ENCODE peak calls at places on chromosomes 5 and 9, in six cellular contexts. One of them, this sample, is unnamed.

GRCh38 chr5:146789712-146790660 is 88.6 kb downstream of the PPP2R2B start:
- DNase-seq in tibial nerve: no peak
- DNase-seq in stomach: no peak
- DNase-seq in gastrocnemius medialis: no peak
- DNase-seq in right lobe of liver: no peak
- DNase-seq in thyroid gland: no peak
- DNase-seq in this sample: no peak

GRCh38 chr5:154103223-154103622 is 64.5 kb downstream of the MFAP3 start:
- DNase-seq in right lobe of liver: no peak
- DNase-seq in thyroid gland: no peak
- DNase-seq in tibial nerve: no peak
- DNase-seq in gastrocnemius medialis: no peak
- DNase-seq in stomach: no peak
- DNase-seq in this sample: no peak

GRCh38 chr9:16930578-16930977 is 60.1 kb upstream of the BNC2 start:
- DNase-seq in tibial nerve: no peak
- DNase-seq in stomach: no peak
- DNase-seq in gastrocnemius medialis: no peak
- DNase-seq in right lobe of liver: no peak
- DNase-seq in thyroid gland: no peak
- DNase-seq in this sample: no peak

GRCh38 chr5:80463269-80463668 is 24.6 kb upstream of the FAM151B start:
- DNase-seq in thyroid gland: no peak
- DNase-seq in tibial nerve: no peak
- DNase-seq in stomach: no peak
- DNase-seq in right lobe of liver: no peak
- DNase-seq in gastrocnemius medialis: no peak
- DNase-seq in this sample: no peak

GRCh38 chr5:43780586-43780985 is 177.6 kb downstream of the NNT start:
- DNase-seq in stomach: no peak
- DNase-seq in tibial nerve: no peak
- DNase-seq in right lobe of liver: no peak
- DNase-seq in thyroid gland: no peak
- DNase-seq in gastrocnemius medialis: no peak
- DNase-seq in this sample: no peak

GRCh38 chr5:2187156-2187555 is 304.4 kb upstream of the IRX4 start:
- DNase-seq in right lobe of liver: no peak
- DNase-seq in stomach: peak; percentile 13
- DNase-seq in thyroid gland: no peak
- DNase-seq in gastrocnemius medialis: no peak
- DNase-seq in tibial nerve: no peak
- DNase-seq in this sample: peak; percentile 7

GRCh38 chr9:91642771-91643170 is 219.1 kb upstream of the NFIL3 start:
- DNase-seq in tibial nerve: no peak
- DNase-seq in thyroid gland: no peak
- DNase-seq in right lobe of liver: no peak
- DNase-seq in gastrocnemius medialis: no peak
- DNase-seq in stomach: no peak
- DNase-seq in this sample: no peak

GRCh38 chr5:132799392-132799791 is 13.7 kb upstream of the SOWAHA start:
- DNase-seq in stomach: no peak
- DNase-seq in gastrocnemius medialis: no peak
- DNase-seq in right lobe of liver: no peak
- DNase-seq in thyroid gland: no peak
- DNase-seq in tibial nerve: no peak
- DNase-seq in this sample: no peak

GRCh38 chr5:1052641-1053390 is 44.2 kb downstream of the NKD2 start:
- DNase-seq in gastrocnemius medialis: no peak
- DNase-seq in tibial nerve: no peak
- DNase-seq in right lobe of liver: no peak
- DNase-seq in stomach: no peak
- DNase-seq in thyroid gland: no peak
- DNase-seq in this sample: no peak

GRCh38 chr5:40437452-40437861 is 242.3 kb upstream of the PTGER4 start:
- DNase-seq in stomach: no peak
- DNase-seq in tibial nerve: no peak
- DNase-seq in right lobe of liver: no peak
- DNase-seq in gastrocnemius medialis: no peak
- DNase-seq in thyroid gland: no peak
- DNase-seq in this sample: no peak

GRCh38 chr9:7967851-7968250 is 168.3 kb upstream of the DMAC1 start:
- DNase-seq in stomach: no peak
- DNase-seq in thyroid gland: no peak
- DNase-seq in tibial nerve: no peak
- DNase-seq in right lobe of liver: no peak
- DNase-seq in gastrocnemius medialis: no peak
- DNase-seq in this sample: no peak

GRCh38 chr5:124927735-124928134 is 181.3 kb upstream of the ZNF608 start:
- DNase-seq in stomach: no peak
- DNase-seq in tibial nerve: no peak
- DNase-seq in right lobe of liver: no peak
- DNase-seq in thyroid gland: no peak
- DNase-seq in gastrocnemius medialis: no peak
- DNase-seq in this sample: peak; percentile 28

GRCh38 chr5:132807163-132807838 is 5.8 kb upstream of the SOWAHA start:
- DNase-seq in right lobe of liver: peak; percentile 74
- DNase-seq in gastrocnemius medialis: no peak
- DNase-seq in thyroid gland: no peak
- DNase-seq in stomach: peak; percentile 77
- DNase-seq in tibial nerve: no peak
- DNase-seq in this sample: no peak

GRCh38 chr5:83562817-83563557 is 91.4 kb downstream of the VCAN start:
- DNase-seq in thyroid gland: no peak
- DNase-seq in stomach: no peak
- DNase-seq in gastrocnemius medialis: no peak
- DNase-seq in right lobe of liver: no peak
- DNase-seq in tibial nerve: peak; percentile 45
- DNase-seq in this sample: peak; percentile 21

GRCh38 chr5:161546463-161547301 is at the start of gene GABRB2:
- DNase-seq in tibial nerve: peak; percentile 14
- DNase-seq in gastrocnemius medialis: no peak
- DNase-seq in thyroid gland: peak; percentile 62
- DNase-seq in right lobe of liver: no peak
- DNase-seq in stomach: peak; percentile 58
- DNase-seq in this sample: no peak

GRCh38 chr9:73153793-73154227 is 2.1 kb downstream of the ANXA1 start:
- DNase-seq in stomach: no peak
- DNase-seq in thyroid gland: no peak
- DNase-seq in tibial nerve: no peak
- DNase-seq in right lobe of liver: no peak
- DNase-seq in gastrocnemius medialis: no peak
- DNase-seq in this sample: no peak

GRCh38 chr9:137956688-137957385 is 79.3 kb downstream of the CACNA1B start:
- DNase-seq in thyroid gland: peak; percentile 12
- DNase-seq in tibial nerve: no peak
- DNase-seq in right lobe of liver: no peak
- DNase-seq in stomach: no peak
- DNase-seq in gastrocnemius medialis: no peak
- DNase-seq in this sample: no peak

GRCh38 chr5:173243215-173243614 is 8.2 kb upstream of the NKX2-5 start:
- DNase-seq in right lobe of liver: no peak
- DNase-seq in thyroid gland: no peak
- DNase-seq in gastrocnemius medialis: no peak
- DNase-seq in stomach: no peak
- DNase-seq in tibial nerve: no peak
- DNase-seq in this sample: no peak

GRCh38 chr5:140220698-140221064 is 45.7 kb downstream of the CYSTM1 start:
- DNase-seq in thyroid gland: no peak
- DNase-seq in gastrocnemius medialis: peak; percentile 69
- DNase-seq in right lobe of liver: no peak
- DNase-seq in tibial nerve: no peak
- DNase-seq in stomach: no peak
- DNase-seq in this sample: no peak

GRCh38 chr9:130220351-130220750 is 45.2 kb upstream of the HMCN2 start:
- DNase-seq in tibial nerve: no peak
- DNase-seq in stomach: no peak
- DNase-seq in gastrocnemius medialis: no peak
- DNase-seq in thyroid gland: peak; percentile 46
- DNase-seq in right lobe of liver: no peak
- DNase-seq in this sample: no peak

GRCh38 chr9:69186841-69187611 is 12.9 kb downstream of the TJP2 start:
- DNase-seq in right lobe of liver: no peak
- DNase-seq in stomach: no peak
- DNase-seq in thyroid gland: no peak
- DNase-seq in gastrocnemius medialis: no peak
- DNase-seq in tibial nerve: no peak
- DNase-seq in this sample: no peak

GRCh38 chr5:102629827-102630605 is 125.1 kb upstream of the PAM start:
- DNase-seq in right lobe of liver: no peak
- DNase-seq in tibial nerve: no peak
- DNase-seq in stomach: no peak
- DNase-seq in thyroid gland: no peak
- DNase-seq in gastrocnemius medialis: no peak
- DNase-seq in this sample: no peak

GRCh38 chr5:7047862-7048261 is 334.6 kb downstream of the TENT4A start:
- DNase-seq in tibial nerve: no peak
- DNase-seq in thyroid gland: no peak
- DNase-seq in gastrocnemius medialis: no peak
- DNase-seq in right lobe of liver: peak; percentile 77
- DNase-seq in stomach: peak; percentile 66
- DNase-seq in this sample: no peak

GRCh38 chr5:38546691-38547146 is 9.7 kb downstream of the LIFR start:
- DNase-seq in thyroid gland: no peak
- DNase-seq in right lobe of liver: no peak
- DNase-seq in stomach: no peak
- DNase-seq in gastrocnemius medialis: no peak
- DNase-seq in tibial nerve: no peak
- DNase-seq in this sample: no peak

GRCh38 chr5:138927979-138928378 is 52.8 kb upstream of the LRRTM2 start:
- DNase-seq in right lobe of liver: peak; percentile 94
- DNase-seq in tibial nerve: no peak
- DNase-seq in thyroid gland: peak; percentile 95
- DNase-seq in gastrocnemius medialis: no peak
- DNase-seq in stomach: peak; percentile 84
- DNase-seq in this sample: no peak

GRCh38 chr5:18393546-18393945 is 759.3 kb downstream of the TAF11L14 start:
- DNase-seq in thyroid gland: no peak
- DNase-seq in stomach: no peak
- DNase-seq in tibial nerve: no peak
- DNase-seq in gastrocnemius medialis: no peak
- DNase-seq in right lobe of liver: no peak
- DNase-seq in this sample: no peak

GRCh38 chr5:96245401-96246091 is 187.5 kb downstream of the PCSK1 start:
- DNase-seq in stomach: no peak
- DNase-seq in tibial nerve: no peak
- DNase-seq in thyroid gland: no peak
- DNase-seq in gastrocnemius medialis: no peak
- DNase-seq in right lobe of liver: no peak
- DNase-seq in this sample: no peak

GRCh38 chr9:13688990-13689600 is 409.6 kb upstream of the MPDZ start:
- DNase-seq in gastrocnemius medialis: no peak
- DNase-seq in thyroid gland: no peak
- DNase-seq in tibial nerve: no peak
- DNase-seq in stomach: no peak
- DNase-seq in right lobe of liver: no peak
- DNase-seq in this sample: no peak
- TF ChIP-seq CTCF in gastrocnemius medialis: no peak
- TF ChIP-seq CTCF in thyroid gland: peak; percentile 42
- TF ChIP-seq CTCF in tibial nerve: no peak
- TF ChIP-seq CTCF in stomach: no peak
- TF ChIP-seq CTCF in right lobe of liver: peak; percentile 44
- TF ChIP-seq CTCF in this sample: no peak

DNA sequence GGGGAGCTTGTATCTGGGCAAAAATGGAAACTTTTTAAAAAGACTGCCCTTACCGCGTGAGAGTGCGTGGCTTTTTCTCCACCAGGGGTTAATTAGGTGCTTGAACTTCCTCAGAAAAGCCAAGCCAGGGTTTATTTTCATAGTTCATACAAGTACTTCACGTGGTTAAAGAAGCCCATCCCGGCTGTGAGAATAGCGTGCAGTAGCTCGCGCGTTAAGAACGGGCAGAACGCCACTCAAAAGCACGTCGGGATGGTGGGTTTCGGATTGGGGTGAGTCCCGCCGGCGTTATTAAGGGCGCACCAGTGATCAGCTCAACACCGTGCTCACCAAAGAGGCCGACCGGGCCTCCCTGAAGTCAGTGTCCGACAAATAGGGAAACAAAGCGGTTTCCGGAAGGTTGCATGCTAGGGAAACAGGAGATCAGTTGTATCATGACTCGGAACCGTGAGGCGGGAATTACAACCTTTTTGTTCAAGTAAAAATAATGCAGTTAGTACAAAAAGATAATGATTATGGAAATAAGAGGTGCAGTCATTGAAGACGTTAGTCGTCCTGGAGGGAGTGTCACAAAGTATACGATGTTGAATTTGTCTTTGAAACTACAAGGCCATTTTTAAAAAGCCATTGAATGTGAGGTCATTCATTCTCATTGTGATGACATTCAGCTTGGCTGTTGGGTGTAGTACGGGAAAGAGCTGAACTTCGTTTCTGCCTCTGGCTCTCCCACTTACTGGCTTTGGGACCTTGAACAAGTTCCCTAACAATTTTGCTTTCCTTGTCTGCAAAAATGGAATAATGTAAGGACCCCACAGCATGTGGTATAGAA is 941 bp downstream of the SETD9 start:
- DNase-seq in tibial nerve: peak; percentile 46
- DNase-seq in stomach: peak; percentile 44
- DNase-seq in gastrocnemius medialis: no peak
- DNase-seq in thyroid gland: peak; percentile 50
- DNase-seq in right lobe of liver: peak; percentile 67
- DNase-seq in this sample: peak; percentile 91
- TF ChIP-seq POLR2A in tibial nerve: no peak
- TF ChIP-seq POLR2A in stomach: no peak
- TF ChIP-seq POLR2A in gastrocnemius medialis: no peak
- TF ChIP-seq POLR2A in thyroid gland: no peak
- TF ChIP-seq POLR2A in right lobe of liver: peak; percentile 77
- TF ChIP-seq POLR2A in this sample: no peak

GRCh38 chr9:93634311-93635185 is 58.2 kb downstream of the PHF2 start:
- DNase-seq in stomach: no peak
- DNase-seq in thyroid gland: no peak
- DNase-seq in right lobe of liver: no peak
- DNase-seq in tibial nerve: no peak
- DNase-seq in gastrocnemius medialis: no peak
- DNase-seq in this sample: peak; percentile 78
- H3K4me3 ChIP-seq in stomach: no peak overlapping the region
- H3K4me3 ChIP-seq in thyroid gland: no peak overlapping the region
- H3K4me3 ChIP-seq in right lobe of liver: no peak overlapping the region
- H3K4me3 ChIP-seq in tibial nerve: no peak overlapping the region
- H3K4me3 ChIP-seq in gastrocnemius medialis: no peak overlapping the region
- H3K4me3 ChIP-seq in this sample: no peak overlapping the region

DNA sequence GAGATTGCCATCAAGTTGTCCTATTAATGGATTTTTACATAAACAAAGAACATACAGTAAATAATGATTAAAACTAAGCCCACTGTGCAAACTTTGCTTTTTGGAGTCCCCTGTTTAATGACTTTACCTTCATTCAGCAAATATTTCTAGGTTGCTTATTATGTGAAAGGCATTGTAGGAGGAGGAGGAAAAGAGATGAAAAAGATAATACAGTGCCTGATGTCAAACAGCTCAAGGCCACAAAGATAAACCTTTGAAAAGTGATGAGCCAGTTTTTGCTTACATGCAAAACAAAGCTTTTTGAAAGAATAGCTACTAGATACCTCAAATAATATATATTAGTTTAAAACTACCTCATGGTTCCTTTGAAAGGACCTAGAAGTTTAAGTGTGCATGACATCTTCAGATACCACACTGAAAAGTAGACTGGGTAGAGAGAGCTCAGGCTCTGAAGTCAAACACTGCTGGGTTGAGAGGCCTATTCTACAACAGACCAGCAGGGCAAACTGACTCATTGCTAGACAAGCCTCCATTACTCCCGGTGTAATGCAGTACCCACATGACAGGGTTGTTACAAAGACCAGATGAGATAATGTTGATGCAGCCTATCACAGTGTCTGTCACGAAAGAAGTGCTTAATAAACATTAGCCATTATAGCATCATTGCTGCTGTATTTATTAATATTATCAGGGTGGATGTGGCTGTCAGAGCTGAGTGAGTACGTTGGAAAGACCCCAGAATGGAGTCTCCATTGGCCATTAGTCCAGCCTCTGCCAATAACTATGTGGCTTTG is 11.8 kb downstream of the DEPDC1B start:
- DNase-seq in tibial nerve: no peak
- DNase-seq in thyroid gland: no peak
- DNase-seq in right lobe of liver: no peak
- DNase-seq in gastrocnemius medialis: no peak
- DNase-seq in stomach: no peak
- DNase-seq in this sample: no peak
- TF ChIP-seq CTCF in tibial nerve: no peak
- TF ChIP-seq CTCF in thyroid gland: no peak
- TF ChIP-seq CTCF in right lobe of liver: no peak
- TF ChIP-seq CTCF in gastrocnemius medialis: no peak
- TF ChIP-seq CTCF in stomach: no peak
- TF ChIP-seq CTCF in this sample: no peak